ENCODE peak calls at places on chromosomes 16 and 17, in seven cellular contexts. O is K562, Y is H1, U is GM12878, H is SK-N-SH, T is HCT116, A is HepG2. I is an unnamed sample.

GRCh38 chr16:67163164-67163902 is 1.2 kb upstream of the HSF4 start:
- DNase-seq in O (no peak), Y (no peak), U (no peak), H (peak), T (no peak), A (no peak), I (no peak)

GRCh38 chr17:9002236-9002609 is 19.1 kb upstream of the NTN1 start:
- DNase-seq in O (no peak), Y (no peak), U (no peak), H (no peak), T (no peak), A (no peak), I (no peak)

GRCh38 chr17:58317421-58318064 is 11.1 kb downstream of the TSPOAP1 start:
- DNase-seq in O (peak), Y (no peak), U (peak), H (peak), T (peak), A (peak), I (peak)

GRCh38 chr16:51113254-51114125 is 37.6 kb downstream of the SALL1 start:
- DNase-seq in O (no peak), Y (no peak), U (no peak), H (no peak), T (no peak), A (no peak), I (no peak)

GRCh38 chr16:52068447-52069074 is 478.4 kb downstream of the TOX3 start:
- DNase-seq in O (no peak), Y (peak), U (no peak), H (peak), T (no peak), A (peak), I (peak)

GRCh38 chr16:87947356-87948118 is 3.7 kb upstream of the BANP start:
- DNase-seq in O (no peak), Y (no peak), U (no peak), H (no peak), T (no peak), A (no peak), I (no peak)

GRCh38 chr16:69865701-69866100 is 85.4 kb upstream of the CLEC18A start:
- DNase-seq in O (peak), Y (no peak), U (no peak), H (no peak), T (no peak), A (peak), I (no peak)

GRCh38 chr16:3577302-3577752 is at the start of gene NLRC3:
- DNase-seq in O (no peak), Y (no peak), U (no peak), H (no peak), T (no peak), A (no peak), I (no peak)

GRCh38 chr17:83012873-83013778 is 66.3 kb upstream of the METRNL start:
- DNase-seq in O (no peak), Y (no peak), U (no peak), H (peak), T (no peak), A (no peak), I (no peak)
- TF ChIP-seq JUND in O (no peak), Y (no peak), U (no peak), H (no peak), T (no peak), A (no peak), I (no peak)

GRCh38 chr16:85370543-85370880 is 242.6 kb upstream of the GSE1 start:
- DNase-seq in O (no peak), Y (no peak), U (no peak), H (no peak), T (no peak), A (no peak), I (no peak)

GRCh38 chr16:85370881-85371651 is 242.1 kb upstream of the GSE1 start:
- DNase-seq in O (peak), Y (no peak), U (no peak), H (peak), T (no peak), A (no peak), I (no peak)

GRCh38 chr16:85369060-85369459 is 244.1 kb upstream of the GSE1 start:
- DNase-seq in O (no peak), Y (no peak), U (no peak), H (no peak), T (no peak), A (no peak), I (no peak)

GRCh38 chr16:85371948-85372347 is 241.2 kb upstream of the GSE1 start:
- DNase-seq in O (no peak), Y (no peak), U (no peak), H (no peak), T (no peak), A (no peak), I (no peak)

GRCh38 chr16:85369741-85370528 is 243.2 kb upstream of the GSE1 start:
- DNase-seq in O (peak), Y (no peak), U (no peak), H (peak), T (no peak), A (peak), I (peak)
- TF ChIP-seq JUND in O (no peak), Y (no peak), U (no peak), H (no peak), T (no peak), A (no peak), I (no peak)

GRCh38 chr17:41917957-41918391 is 777 bp downstream of the ACLY start:
- DNase-seq in O (peak), Y (no peak), U (no peak), H (peak), T (no peak), A (no peak), I (peak)
- TF ChIP-seq JUND in O (no peak), Y (no peak), U (no peak), H (no peak), T (no peak), A (no peak), I (no peak)

GRCh38 chr17:37756060-37756459 is 11.2 kb upstream of the HNF1B start:
- DNase-seq in O (no peak), Y (no peak), U (no peak), H (no peak), T (no peak), A (no peak), I (no peak)

GRCh38 chr17:37755455-37755854 is 10.6 kb upstream of the HNF1B start:
- DNase-seq in O (no peak), Y (no peak), U (no peak), H (no peak), T (no peak), A (no peak), I (no peak)

GRCh38 chr17:37750768-37751466 is 6.1 kb upstream of the HNF1B start:
- DNase-seq in O (no peak), Y (no peak), U (no peak), H (no peak), T (no peak), A (no peak), I (no peak)

GRCh38 chr17:37754363-37754762 is 9.5 kb upstream of the HNF1B start:
- DNase-seq in O (no peak), Y (no peak), U (no peak), H (no peak), T (no peak), A (no peak), I (no peak)

DNA sequence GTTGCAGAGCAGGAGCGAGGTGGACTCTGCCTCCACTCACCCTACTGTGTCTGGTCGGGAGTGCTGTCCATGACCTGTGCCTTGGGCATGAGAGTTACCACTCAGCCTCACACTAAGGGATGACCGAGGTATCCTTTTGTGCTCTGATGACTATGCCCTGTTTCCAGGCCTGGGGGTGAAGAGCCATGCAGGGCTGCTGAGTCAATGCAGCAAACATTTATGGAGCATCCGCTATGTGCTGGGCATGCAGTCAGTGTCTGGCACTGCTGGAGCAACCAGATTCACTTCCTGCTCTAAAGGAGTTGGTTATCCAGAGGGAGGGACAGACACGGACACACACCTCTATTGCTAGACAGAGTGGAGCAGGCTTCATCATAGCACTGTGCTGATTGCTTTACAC is 7.6 kb upstream of the HNF1B start:
- DNase-seq in O (no peak), Y (no peak), U (no peak), H (no peak), T (no peak), A (no peak), I (no peak)
- TF ChIP-seq JUND in O (no peak), Y (no peak), U (no peak), H (peak), T (no peak), A (no peak), I (no peak)

GRCh38 chr16:53258809-53259208 is 175.5 kb upstream of the RBL2 start:
- DNase-seq in O (no peak), Y (no peak), U (no peak), H (no peak), T (no peak), A (no peak), I (no peak)
- TF ChIP-seq JUND in O (no peak), Y (no peak), U (no peak), H (no peak), T (no peak), A (no peak), I (no peak)

GRCh38 chr16:23469814-23470213 is 16.8 kb upstream of the COG7 start:
- DNase-seq in O (no peak), Y (no peak), U (no peak), H (no peak), T (peak), A (no peak), I (no peak)
- TF ChIP-seq JUND in O (no peak), Y (no peak), U (no peak), H (no peak), T (peak), A (no peak), I (no peak)

GRCh38 chr16:1998852-1999801 is 9.4 kb downstream of the SYNGR3 start:
- DNase-seq in O (no peak), Y (no peak), U (no peak), H (no peak), T (no peak), A (no peak), I (no peak)

GRCh38 chr16:1998360-1998835 is 8.6 kb downstream of the SYNGR3 start:
- DNase-seq in O (no peak), Y (no peak), U (no peak), H (no peak), T (no peak), A (no peak), I (no peak)

GRCh38 chr16:1996175-1996574 is 6.4 kb downstream of the SYNGR3 start:
- DNase-seq in O (no peak), Y (no peak), U (no peak), H (no peak), T (no peak), A (no peak), I (no peak)

GRCh38 chr16:1999866-2000514 is 9.6 kb downstream of the ZNF598 start:
- DNase-seq in O (no peak), Y (no peak), U (no peak), H (no peak), T (no peak), A (no peak), I (no peak)

GRCh38 chr16:1997591-1998359 is 8.0 kb downstream of the SYNGR3 start:
- DNase-seq in O (no peak), Y (no peak), U (no peak), H (no peak), T (no peak), A (no peak), I (no peak)
- TF ChIP-seq JUND in O (no peak), Y (no peak), U (no peak), H (no peak), T (no peak), A (no peak), I (no peak)

GRCh38 chr17:77409282-77410161 is 268.8 kb downstream of the SEC14L1 start:
- DNase-seq in O (no peak), Y (no peak), U (no peak), H (no peak), T (no peak), A (no peak), I (no peak)
- TF ChIP-seq JUND in O (no peak), Y (no peak), U (no peak), H (no peak), T (no peak), A (no peak), I (no peak)

GRCh38 chr17:43669971-43670644 is 8.4 kb upstream of the MEOX1 start:
- DNase-seq in O (no peak), Y (no peak), U (peak), H (no peak), T (no peak), A (peak), I (peak)
- TF ChIP-seq JUND in O (no peak), Y (no peak), U (no peak), H (no peak), T (no peak), A (no peak), I (no peak)

I was measured in T47D.